ENCODE peak calls at places on chromosome 17, in four cellular contexts. V is H1, P is mesenchymal stem cell, F is trophoblast cell. S is an unnamed sample.

GRCh38 chr17:74356640-74357465 is 4.8 kb downstream of the BTBD17 start:
- DNase-seq in V (no peak), P (no peak), F (no peak), S (no peak)

GRCh38 chr17:62807812-62808575 is at the start of gene MARCHF10:
- DNase-seq in V (no peak), P (no peak), F (peak), S (peak)

GRCh38 chr17:28033972-28034714 is 8.3 kb upstream of the NLK start:
- DNase-seq in V (no peak), P (peak), F (no peak), S (no peak)

GRCh38 chr17:29241015-29241963 is 5.4 kb upstream of the CRYBA1 start:
- DNase-seq in V (peak), P (peak), F (peak), S (peak)

GRCh38 chr17:79129523-79129922 is 54.9 kb downstream of the ENGASE start:
- DNase-seq in V (no peak), P (no peak), F (no peak), S (no peak)

GRCh38 chr17:27848941-27849340 is 44.2 kb downstream of the LYRM9 start:
- DNase-seq in V (no peak), P (no peak), F (no peak), S (no peak)

GRCh38 chr17:41335747-41336146 is 14.9 kb downstream of the KRT33A start:
- DNase-seq in V (no peak), P (no peak), F (no peak), S (no peak)

GRCh38 chr17:6567528-6568185 is 11.3 kb upstream of the PITPNM3 start:
- DNase-seq in V (no peak), P (peak), F (no peak), S (no peak)

GRCh38 chr17:76820523-76820922 is 47.7 kb upstream of the MGAT5B start:
- DNase-seq in V (no peak), P (no peak), F (no peak), S (no peak)

GRCh38 chr17:49576121-49576905 is 642 bp downstream of the NXPH3 start:
- DNase-seq in V (no peak), P (peak), F (peak), S (peak)

GRCh38 chr17:63447688-63448005 is 1.5 kb upstream of the CYB561 start:
- DNase-seq in V (no peak), P (no peak), F (no peak), S (no peak)

GRCh38 chr17:72407336-72408121 is 286.7 kb downstream of the SOX9 start:
- DNase-seq in V (no peak), P (peak), F (no peak), S (no peak)

GRCh38 chr17:39950871-39951348 is 11.9 kb upstream of the GSDMA start:
- DNase-seq in V (no peak), P (peak), F (no peak), S (no peak)

GRCh38 chr17:43860077-43860725 is 13.2 kb downstream of the CD300LG start:
- DNase-seq in V (no peak), P (peak), F (no peak), S (no peak)

GRCh38 chr17:50634123-50634914 is at the start of gene ABCC3:
- DNase-seq in V (no peak), P (no peak), F (no peak), S (no peak)

GRCh38 chr17:66412857-66413563 is 110.6 kb downstream of the PRKCA start:
- DNase-seq in V (no peak), P (no peak), F (no peak), S (no peak)

GRCh38 chr17:49021095-49021767 is 24.0 kb downstream of the IGF2BP1 start:
- DNase-seq in V (no peak), P (peak), F (no peak), S (no peak)

GRCh38 chr17:34980681-34981537 is 597 bp downstream of the LIG3 start:
- DNase-seq in V (no peak), P (peak), F (peak), S (peak)

GRCh38 chr17:34979650-34980352 is 511 bp upstream of the LIG3 start:
- DNase-seq in V (no peak), P (peak), F (no peak), S (no peak)

GRCh38 chr17:34981538-34982241 is 1.4 kb downstream of the LIG3 start:
- DNase-seq in V (no peak), P (peak), F (no peak), S (no peak)

GRCh38 chr17:34980353-34980680 is at the start of gene LIG3:
- DNase-seq in V (peak), P (peak), F (peak), S (peak)

DNA sequence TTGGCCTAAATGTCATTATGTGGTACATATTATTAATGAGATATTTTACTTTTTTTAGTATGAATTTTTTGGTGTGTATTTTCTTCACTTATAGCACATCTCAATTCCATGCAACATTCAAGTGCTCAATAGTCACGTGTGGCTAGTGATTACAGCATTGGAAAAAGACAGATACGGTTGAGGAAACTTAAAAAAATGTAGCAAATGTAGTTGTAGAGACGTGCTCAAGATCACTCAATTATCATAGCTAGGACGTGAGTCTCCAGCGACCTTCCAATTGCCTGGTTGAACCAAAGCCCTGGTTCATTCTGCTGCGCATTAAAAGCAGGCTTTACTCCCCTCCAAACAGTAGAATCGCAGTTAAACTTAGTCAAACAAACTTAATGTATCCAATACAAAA is 1.2 kb upstream of the LIG3 start:
- DNase-seq in V (no peak), P (no peak), F (peak), S (no peak)
- H3K4me3 ChIP-seq in V (no peak), P (no peak), F (no peak), S (peak)

DNA sequence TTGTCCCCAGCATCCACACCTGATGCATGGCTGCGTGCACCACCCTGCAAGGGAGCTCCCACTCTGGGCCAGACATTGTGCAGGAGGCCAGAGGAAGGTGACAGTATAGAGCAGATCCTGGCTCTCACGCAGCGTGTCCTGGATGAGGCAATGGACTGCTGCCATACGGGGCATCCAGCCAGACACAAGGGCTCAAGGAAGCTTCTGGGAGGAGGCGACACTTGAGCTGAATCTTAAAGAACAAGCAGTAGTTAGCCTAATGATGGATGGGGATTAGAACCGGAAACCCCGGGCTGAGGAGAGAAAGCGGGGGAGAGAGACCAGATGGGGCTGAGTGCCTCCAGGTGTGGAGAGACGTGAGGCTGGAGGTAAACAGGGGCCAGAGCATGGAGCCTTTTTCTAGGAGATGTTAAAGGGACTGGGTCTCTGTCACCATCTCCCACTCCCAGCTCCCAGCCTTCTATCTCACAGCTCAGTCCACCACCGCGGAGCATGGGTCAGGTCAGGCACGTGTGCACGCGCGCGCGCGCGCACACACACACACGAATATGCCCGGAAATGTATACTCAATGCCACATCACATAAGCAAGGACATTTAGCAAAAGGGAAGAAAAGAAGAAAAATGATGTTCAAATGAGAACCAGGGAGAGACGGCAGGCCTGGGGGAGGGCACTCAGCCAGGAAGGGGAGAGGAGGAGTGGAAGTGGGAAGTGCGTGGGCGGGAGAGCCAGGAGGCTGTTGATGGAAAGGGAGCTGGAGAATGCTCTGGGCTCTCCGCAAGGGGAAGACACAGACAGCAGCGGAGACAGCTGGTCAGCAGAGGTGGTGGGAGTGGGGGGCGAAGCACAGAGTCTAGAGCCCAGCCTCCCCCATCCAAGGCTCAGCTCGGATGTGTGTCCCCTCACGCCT is 46.2 kb downstream of the CCDC42 start:
- DNase-seq in V (no peak), P (peak), F (peak), S (no peak)
- H2BK12ac ChIP-seq in V (peak), P (peak), F (peak), S (peak)

GRCh38 chr17:81980122-81980521 is 2.7 kb downstream of the ASPSCR1 start:
- DNase-seq in V (no peak), P (no peak), F (no peak), S (no peak)

GRCh38 chr17:81973432-81973831 is 4.0 kb upstream of the ASPSCR1 start:
- DNase-seq in V (no peak), P (no peak), F (no peak), S (no peak)

GRCh38 chr17:81977211-81978091 is at the start of gene ASPSCR1:
- DNase-seq in V (peak), P (peak), F (peak), S (peak)

GRCh38 chr17:81978901-81979298 is 1.5 kb downstream of the ASPSCR1 start:
- DNase-seq in V (no peak), P (no peak), F (no peak), S (no peak)

DNA sequence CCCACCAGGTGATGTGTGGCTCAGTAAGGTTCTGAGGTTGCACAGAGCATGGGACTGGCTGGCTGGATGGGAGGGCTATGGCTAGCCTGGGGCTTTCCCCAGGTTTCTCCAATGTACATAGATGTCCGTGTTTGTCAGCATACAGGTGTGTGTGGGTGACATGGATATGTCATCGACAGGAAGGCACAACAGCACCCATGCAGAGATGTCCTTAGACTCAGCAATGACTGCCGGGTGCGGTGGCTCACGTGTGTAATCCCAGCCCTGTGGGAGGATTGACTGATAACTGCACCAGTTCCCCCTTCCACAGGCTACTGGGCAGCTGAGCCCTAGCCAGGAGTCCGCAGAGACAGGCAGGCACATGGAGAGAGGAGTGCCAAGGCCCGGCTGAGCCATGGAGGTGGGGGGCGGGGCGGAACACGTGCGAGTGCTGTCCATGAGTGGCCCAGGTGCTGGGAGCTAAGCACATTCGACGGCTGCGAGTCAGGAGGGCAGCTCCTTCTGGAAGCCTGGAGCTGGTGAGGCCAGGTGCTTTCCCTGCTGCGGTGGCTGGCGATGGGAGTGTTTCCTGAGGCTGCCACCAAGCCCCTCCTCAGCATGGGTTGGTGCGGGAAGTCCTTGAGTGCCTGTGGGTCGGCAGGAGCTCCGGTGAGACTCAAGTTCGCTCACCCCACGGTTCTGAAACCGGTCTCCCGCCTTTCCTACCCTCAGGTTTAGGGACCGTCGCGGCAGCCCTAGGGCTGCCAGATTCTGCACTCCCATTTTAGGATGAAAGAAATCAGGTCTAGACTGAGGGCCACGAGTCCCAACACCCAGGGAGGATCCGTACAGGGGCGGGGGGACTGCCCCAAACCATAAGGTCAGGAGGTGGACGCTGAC is 858 bp upstream of the ASPSCR1 start:
- DNase-seq in V (no peak), P (peak), F (peak), S (no peak)
- H2BK5ac ChIP-seq in V (no peak), P (no peak), F (peak), S (peak)

GRCh38 chr17:45341389-45342158 is 24.8 kb upstream of the MAP3K14 start:
- DNase-seq in V (no peak), P (peak), F (no peak), S (peak)
- H3K4me3 ChIP-seq in V (no peak), P (no peak), F (no peak), S (no peak)

DNA sequence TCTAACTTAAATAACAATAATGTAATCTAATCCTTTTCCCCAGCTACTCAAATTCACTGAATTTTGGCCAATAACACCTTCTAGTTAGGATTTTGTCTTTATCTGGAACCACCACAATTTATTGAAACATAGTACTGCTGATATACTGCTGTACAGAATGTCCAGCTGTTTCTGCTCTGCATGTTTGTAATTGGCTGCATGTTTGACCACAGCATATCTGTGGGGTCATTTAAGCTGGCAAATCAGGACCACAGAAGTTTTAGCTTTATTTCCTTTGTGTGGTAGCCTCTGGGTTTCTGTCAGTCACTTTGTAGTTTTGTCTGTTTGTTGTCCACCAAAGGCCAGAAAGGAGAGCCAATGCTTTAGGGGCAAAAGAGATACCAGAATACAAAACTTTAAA is 22.2 kb upstream of the RAB11FIP4 start:
- DNase-seq in V (no peak), P (peak), F (no peak), S (no peak)
- H2BK12ac ChIP-seq in V (no peak), P (no peak), F (no peak), S (no peak)

GRCh38 chr17:12632785-12633184 is 32.9 kb upstream of the MYOCD start:
- DNase-seq in V (no peak), P (no peak), F (no peak), S (no peak)

GRCh38 chr17:12627776-12628491 is 37.8 kb upstream of the MYOCD start:
- DNase-seq in V (no peak), P (peak), F (peak), S (no peak)

GRCh38 chr17:12634789-12635414 is 30.8 kb upstream of the MYOCD start:
- DNase-seq in V (no peak), P (no peak), F (no peak), S (no peak)

GRCh38 chr17:12627177-12627629 is 38.5 kb upstream of the MYOCD start:
- DNase-seq in V (no peak), P (peak), F (peak), S (no peak)

GRCh38 chr17:12631076-12631475 is 34.6 kb upstream of the MYOCD start:
- DNase-seq in V (no peak), P (no peak), F (no peak), S (no peak)
- H2BK5ac ChIP-seq in V (no peak), P (no peak), F (no peak), S (no peak)

GRCh38 chr17:42681976-42682375 is 333 bp upstream of the CCR10 start:
- DNase-seq in V (no peak), P (no peak), F (no peak), S (no peak)

GRCh38 chr17:42679001-42679491 is 2.3 kb upstream of the PLEKHH3 start:
- DNase-seq in V (no peak), P (peak), F (no peak), S (no peak)

GRCh38 chr17:42679492-42680330 is 1.9 kb downstream of the CCR10 start:
- DNase-seq in V (no peak), P (peak), F (peak), S (peak)

GRCh38 chr17:42677921-42678781 is 1.4 kb upstream of the PLEKHH3 start:
- DNase-seq in V (no peak), P (peak), F (peak), S (peak)

DNA sequence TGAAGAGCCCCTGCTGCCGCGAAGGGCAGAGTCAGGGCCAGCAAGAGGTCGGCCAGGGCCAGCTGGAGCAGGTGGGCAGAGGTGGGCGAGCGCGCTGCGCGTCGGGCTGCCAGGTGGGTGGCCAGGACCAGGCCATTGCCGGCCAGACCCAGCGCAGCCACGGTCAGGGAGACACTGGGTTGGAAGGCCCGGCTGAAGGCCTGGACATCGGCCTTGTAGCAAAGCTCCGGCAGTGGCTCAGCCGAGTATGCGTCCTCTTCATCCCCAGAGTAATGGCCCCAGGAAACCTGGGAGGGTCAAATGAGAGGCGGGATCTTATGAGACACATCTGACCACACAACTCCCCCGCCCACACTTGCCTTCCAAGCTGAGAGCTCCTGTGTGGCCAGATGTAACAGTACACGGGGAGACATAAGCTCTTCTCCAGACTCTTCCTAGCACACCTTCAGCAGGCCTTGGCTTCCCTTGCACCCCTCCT is 1.3 kb downstream of the CCR10 start:
- DNase-seq in V (no peak), P (no peak), F (no peak), S (no peak)
- H3K4me3 ChIP-seq in V (peak), P (no peak), F (peak), S (peak)

GRCh38 chr17:31736855-31737625 is 122.0 kb downstream of the COPRS start:
- DNase-seq in V (no peak), P (no peak), F (no peak), S (no peak)

GRCh38 chr17:31738067-31738466 is 121.0 kb downstream of the COPRS start:
- DNase-seq in V (no peak), P (peak), F (no peak), S (no peak)

GRCh38 chr17:31738488-31738887 is 120.6 kb downstream of the COPRS start:
- DNase-seq in V (no peak), P (no peak), F (no peak), S (no peak)

GRCh38 chr17:31731119-31731518 is 127.9 kb downstream of the COPRS start:
- DNase-seq in V (no peak), P (no peak), F (no peak), S (no peak)

GRCh38 chr17:31733326-31733725 is 125.7 kb downstream of the COPRS start:
- DNase-seq in V (no peak), P (no peak), F (no peak), S (no peak)
- H2BK12ac ChIP-seq in V (no peak), P (no peak), F (no peak), S (no peak)

S was measured in neuronal stem cell.